ENCODE peak calls at places on chromosomes 7 and 10, in four cellular contexts. E is choroid plexus epithelial cell, R is neural crest cell, H is fibroblast of the aortic adventitia. J is an unnamed sample.

GRCh38 chr7:121366852-121367431 is 29.2 kb downstream of the FAM3C start:
- DNase-seq in E (peak; percentile 72), R (peak; percentile 30), H (peak; percentile 77), J (peak; percentile 37)

GRCh38 chr7:99843808-99844207 is 16.0 kb downstream of the CYP3A43 start:
- DNase-seq in E (no peak), R (no peak), H (peak; percentile 5), J (no peak)

GRCh38 chr7:95102662-95103061 is 195.3 kb downstream of the PPP1R9A start:
- DNase-seq in E (peak; percentile 29), R (no peak), H (no peak), J (peak; percentile 30)

GRCh38 chr10:95229724-95230627 is 35.9 kb downstream of the ACSM6 start:
- DNase-seq in E (peak; percentile 97), R (no peak), H (peak; percentile 94), J (peak; percentile 89)

GRCh38 chr7:151686826-151687225 is 167.1 kb upstream of the RHEB start:
- DNase-seq in E (no peak), R (no peak), H (peak; percentile 35), J (peak; percentile 43)

GRCh38 chr7:134058980-134059379 is 68.2 kb upstream of the LRGUK start:
- DNase-seq in E (peak; percentile 18), R (no peak), H (no peak), J (no peak)

GRCh38 chr7:105599551-105599950 is 18.3 kb upstream of the EFCAB10 start:
- DNase-seq in E (no peak), R (no peak), H (no peak), J (no peak)

GRCh38 chr10:117499248-117500105 is 43.1 kb upstream of the EMX2 start:
- DNase-seq in E (no peak), R (no peak), H (no peak), J (no peak)

GRCh38 chr7:108451296-108451848 is 4.9 kb downstream of the NRCAM start:
- DNase-seq in E (no peak), R (no peak), H (no peak), J (no peak)

GRCh38 chr10:48976208-48976607 is 36.6 kb upstream of the LRRC18 start:
- DNase-seq in E (peak; percentile 33), R (no peak), H (peak; percentile 16), J (peak; percentile 58)

GRCh38 chr10:89032141-89032814 is 41.7 kb downstream of the FAS start:
- DNase-seq in E (peak; percentile 87), R (no peak), H (peak; percentile 80), J (peak; percentile 89)

GRCh38 chr10:76303682-76304316 is 872.4 kb downstream of the LRMDA start:
- DNase-seq in E (peak; percentile 92), R (peak; percentile 63), H (peak; percentile 86), J (peak; percentile 73)
- TF ChIP-seq CTCF in E (peak; percentile 86), R (peak; percentile 73), H (peak; percentile 70), J (peak; percentile 46)

DNA sequence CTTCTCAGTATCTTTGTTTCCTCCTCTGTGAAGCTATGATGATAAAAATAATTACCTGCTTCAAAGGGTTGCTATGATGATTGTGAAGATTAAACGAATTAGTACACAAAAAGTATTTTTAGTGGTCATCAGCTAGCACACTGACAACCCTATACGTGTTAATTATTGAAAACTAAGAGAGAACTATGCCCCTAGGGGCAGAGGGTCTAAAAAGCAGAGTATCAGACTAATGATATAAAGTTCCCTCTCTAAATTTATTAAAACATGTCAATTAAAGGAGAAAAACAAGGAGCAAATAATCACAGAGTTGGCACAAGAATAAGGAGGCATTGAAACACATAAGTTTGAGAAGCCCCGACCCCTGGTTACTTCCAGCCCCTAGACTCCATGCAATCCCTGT is 34.4 kb upstream of the ADD3 start:
- DNase-seq in E (no peak), R (no peak), H (no peak), J (no peak)
- TF ChIP-seq CTCF in E (no peak), R (no peak), H (no peak), J (no peak)

GRCh38 chr10:58780481-58780880 is 267.8 kb downstream of the BICC1 start:
- DNase-seq in E (no peak), R (no peak), H (peak; percentile 69), J (no peak)

GRCh38 chr10:58782876-58783859 is 270.5 kb downstream of the BICC1 start:
- DNase-seq in E (peak; percentile 68), R (no peak), H (peak; percentile 89), J (peak; percentile 20)

GRCh38 chr10:58784361-58784760 is 271.7 kb downstream of the BICC1 start:
- DNase-seq in E (no peak), R (no peak), H (peak; percentile 63), J (peak; percentile 41)

GRCh38 chr10:58778966-58779365 is 266.3 kb downstream of the BICC1 start:
- DNase-seq in E (no peak), R (no peak), H (peak; percentile 81), J (no peak)

DNA sequence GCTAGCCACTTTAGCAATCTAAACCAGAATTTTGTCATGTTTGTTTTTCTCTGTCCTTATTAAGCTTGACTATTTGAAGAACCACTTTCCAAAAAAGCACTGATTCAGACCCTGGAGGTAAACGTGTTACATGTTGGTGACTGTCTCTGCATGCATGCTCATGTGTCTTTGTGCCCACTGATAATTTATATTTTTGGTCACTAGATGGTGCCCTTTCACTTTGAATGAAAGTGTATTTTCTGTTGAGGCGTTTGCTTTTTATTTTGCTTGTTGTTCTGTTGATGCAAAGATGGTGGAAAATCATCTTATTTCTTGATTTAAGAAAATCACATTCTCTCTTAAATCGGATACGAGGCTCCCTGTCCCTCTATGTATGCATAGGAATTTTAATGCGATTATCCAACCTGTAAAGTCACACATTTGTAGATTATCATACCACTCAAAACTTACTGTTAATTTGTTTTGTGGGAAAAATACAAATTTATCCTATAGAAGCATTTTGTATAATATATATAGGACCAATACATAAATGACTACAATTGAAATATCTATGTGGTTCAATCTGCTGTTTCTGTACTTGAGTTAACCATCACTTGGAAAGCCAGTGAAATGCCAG is 269.3 kb downstream of the BICC1 start:
- DNase-seq in E (peak; percentile 67), R (no peak), H (peak; percentile 72), J (peak; percentile 59)
- TF ChIP-seq CTCF in E (peak; percentile 51), R (peak; percentile 87), H (peak; percentile 47), J (peak; percentile 52)

GRCh38 chr10:45313264-45313873 is 2.0 kb downstream of the OR13A1 start:
- DNase-seq in E (no peak), R (no peak), H (no peak), J (no peak)

GRCh38 chr10:45308707-45309106 is 6.7 kb downstream of the OR13A1 start:
- DNase-seq in E (peak; percentile 2), R (no peak), H (no peak), J (no peak)
- TF ChIP-seq CTCF in E (no peak), R (no peak), H (no peak), J (no peak)

GRCh38 chr7:145020454-145020853 is 184.6 kb upstream of the TPK1 start:
- DNase-seq in E (no peak), R (no peak), H (no peak), J (no peak)

DNA sequence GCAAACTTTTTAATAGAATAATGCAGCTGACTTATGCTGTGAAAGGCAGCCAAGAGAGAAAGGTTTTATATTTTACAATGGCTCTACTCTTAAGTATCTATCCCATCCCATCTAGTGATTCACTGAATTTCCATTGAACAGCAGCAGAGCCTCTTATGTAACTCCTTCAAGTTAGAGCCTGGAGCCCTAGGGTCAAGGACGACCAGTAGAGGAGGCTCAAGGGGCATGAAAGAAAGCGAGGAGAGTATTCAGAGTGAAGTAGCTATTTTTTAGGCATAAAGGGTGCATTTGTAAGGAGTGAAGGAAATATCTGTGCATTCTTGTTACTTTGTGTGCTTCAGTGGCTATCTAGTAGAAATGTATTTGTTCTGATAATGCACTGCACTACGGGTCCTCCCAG is 180.2 kb upstream of the TPK1 start:
- DNase-seq in E (no peak), R (no peak), H (no peak), J (peak; percentile 18)
- TF ChIP-seq CTCF in E (no peak), R (no peak), H (no peak), J (no peak)

GRCh38 chr10:51169111-51169510 is 94.8 kb downstream of the PRKG1 start:
- DNase-seq in E (no peak), R (no peak), H (no peak), J (no peak)
- TF ChIP-seq CTCF in E (no peak), R (no peak), H (no peak), J (no peak)

GRCh38 chr10:43203491-43204393 is 63.1 kb downstream of the RASGEF1A start:
- DNase-seq in E (no peak), R (peak; percentile 2), H (no peak), J (no peak)
- TF ChIP-seq CTCF in E (peak; percentile 24), R (no peak), H (no peak), J (no peak)

GRCh38 chr10:47309403-47310089 is 9.5 kb downstream of the GDF10 start:
- DNase-seq in E (peak; percentile 22), R (no peak), H (no peak), J (peak; percentile 43)
- TF ChIP-seq CTCF in E (peak; percentile 71), R (peak; percentile 42), H (peak; percentile 26), J (peak; percentile 22)

GRCh38 chr10:109773818-109774440 is 149.4 kb downstream of the XPNPEP1 start:
- DNase-seq in E (peak; percentile 69), R (no peak), H (peak; percentile 59), J (peak; percentile 55)
- TF ChIP-seq CTCF in E (peak; percentile 65), R (peak; percentile 82), H (peak; percentile 75), J (peak; percentile 77)

GRCh38 chr10:122637371-122637770 is 62.3 kb downstream of the C10orf120 start:
- DNase-seq in E (peak; percentile 9), R (no peak), H (no peak), J (no peak)
- TF ChIP-seq CTCF in E (no peak), R (no peak), H (no peak), J (no peak)